ENCODE peak calls at places on chromosome 18, in eight cellular contexts. U is hippocampal formation, I is amniotic stem cell, L is foreskin fibroblast, B is GM13977, A is RCC 7860, X is ovary, D is HS-5. F is an unnamed sample.

GRCh38 chr18:39232937-39233336 is 1667.3 kb upstream of the CELF4 start:
- DNase-seq in X (no peak), D (no peak), B (no peak), U (no peak), I (no peak), L (no peak), A (no peak), F (no peak)

GRCh38 chr18:79961527-79962291 is 2.7 kb upstream of the HSBP1L1 start:
- DNase-seq in I (no peak), B (no peak), A (no peak), U (no peak), L (peak; percentile 45), X (peak; percentile 29), D (no peak), F (no peak)

GRCh38 chr18:26057208-26057821 is 33.1 kb downstream of the SS18 start:
- DNase-seq in B (no peak), L (peak; percentile 3), I (no peak), A (no peak), X (no peak), U (no peak), D (no peak), F (no peak)

GRCh38 chr18:44556296-44556695 is 124.4 kb upstream of the SETBP1 start:
- DNase-seq in I (no peak), B (no peak), X (no peak), A (no peak), L (no peak), D (no peak), U (no peak), F (no peak)

GRCh38 chr18:26091047-26091630 is 726 bp upstream of the SS18 start:
- DNase-seq in U (no peak), I (peak; percentile 73), X (no peak), D (peak; percentile 65), L (no peak), B (no peak), A (no peak), F (no peak)

GRCh38 chr18:39149211-39149806 is 1583.7 kb upstream of the CELF4 start:
- DNase-seq in B (no peak), X (no peak), D (no peak), L (no peak), U (no peak), A (no peak), I (no peak), F (no peak)

GRCh38 chr18:2641638-2642037 is 13.9 kb upstream of the SMCHD1 start:
- DNase-seq in L (no peak), I (no peak), B (peak; percentile 70), A (no peak), D (no peak), X (no peak), U (no peak), F (no peak)

GRCh38 chr18:75638597-75639467 is 211.3 kb upstream of the SMIM21 start:
- DNase-seq in L (peak; percentile 52), B (no peak), X (peak; percentile 58), A (no peak), U (peak; percentile 84), I (no peak), D (no peak), F (no peak)

GRCh38 chr18:813405-814071 is 1.5 kb upstream of the YES1 start:
- DNase-seq in A (no peak), D (no peak), B (no peak), U (no peak), X (no peak), I (no peak), L (no peak), F (no peak)

GRCh38 chr18:35122586-35123224 is 81.5 kb downstream of the MAPRE2 start:
- DNase-seq in X (no peak), A (no peak), L (no peak), I (no peak), U (peak; percentile 45), B (peak; percentile 24), D (no peak), F (no peak)

GRCh38 chr18:8247700-8248099 is 361.5 kb upstream of the RAB12 start:
- DNase-seq in D (no peak), L (no peak), U (no peak), B (no peak), A (no peak), X (no peak), I (no peak), F (no peak)

GRCh38 chr18:79555885-79556284 is 123.7 kb upstream of the CTDP1 start:
- DNase-seq in L (no peak), U (no peak), A (no peak), I (no peak), B (no peak), D (no peak), X (peak; percentile 19), F (no peak)

GRCh38 chr18:79944126-79944731 is 7.2 kb downstream of the SLC66A2 start:
- DNase-seq in I (no peak), A (no peak), B (peak; percentile 46), X (peak; percentile 80), D (no peak), L (no peak), U (no peak), F (no peak)

GRCh38 chr18:57585846-57586242 is 658 bp downstream of the FECH start:
- DNase-seq in U (no peak), I (no peak), B (no peak), A (no peak), X (no peak), D (no peak), L (no peak), F (no peak)

GRCh38 chr18:47184419-47185050 is 8.4 kb upstream of the IER3IP1 start:
- DNase-seq in L (peak; percentile 20), I (no peak), D (no peak), A (peak; percentile 13), U (no peak), B (no peak), X (no peak), F (no peak)

GRCh38 chr18:50183556-50183955 is 11.4 kb downstream of the MYO5B start:
- DNase-seq in I (no peak), U (no peak), D (no peak), A (peak; percentile 17), B (no peak), L (peak; percentile 19), X (no peak), F (peak; percentile 82)

GRCh38 chr18:44602380-44602779 is 78.3 kb upstream of the SETBP1 start:
- DNase-seq in B (no peak), L (peak; percentile 76), I (no peak), A (peak; percentile 37), U (no peak), D (no peak), X (no peak), F (no peak)

GRCh38 chr18:75305984-75306383 is 95.4 kb downstream of the TSHZ1 start:
- DNase-seq in D (no peak), I (no peak), L (no peak), X (no peak), A (no peak), B (no peak), U (no peak), F (no peak)

GRCh38 chr18:33584845-33585775 is 7.1 kb downstream of the ASXL3 start:
- DNase-seq in A (no peak), U (peak; percentile 32), B (no peak), D (no peak), X (no peak), L (no peak), I (no peak), F (no peak)

GRCh38 chr18:9731380-9731779 is 23.3 kb downstream of the RAB31 start:
- DNase-seq in U (no peak), I (peak; percentile 58), X (no peak), A (peak; percentile 84), B (no peak), D (peak; percentile 80), L (peak; percentile 80), F (peak; percentile 92)

GRCh38 chr18:36187138-36187825 is at the start of gene MOCOS:
- DNase-seq in D (no peak), L (peak; percentile 56), U (peak; percentile 18), B (peak; percentile 84), A (peak; percentile 24), X (peak; percentile 91), I (peak; percentile 28), F (peak; percentile 23)

GRCh38 chr18:77530732-77531131 is 281.1 kb downstream of the GALR1 start:
- DNase-seq in X (no peak), A (no peak), L (no peak), D (no peak), B (no peak), U (no peak), I (no peak), F (no peak)

GRCh38 chr18:54983041-54983686 is 23.9 kb upstream of the CCDC68 start:
- DNase-seq in X (no peak), U (no peak), I (peak; percentile 52), B (peak; percentile 48), A (peak; percentile 58), L (peak; percentile 44), D (peak; percentile 22), F (peak; percentile 26)

GRCh38 chr18:48543228-48543627 is 4.4 kb downstream of the CTIF start:
- DNase-seq in A (no peak), I (no peak), B (no peak), X (no peak), L (no peak), D (no peak), U (no peak), F (no peak)

F was measured in kidney epithelial cell.